ENCODE peak calls at places on chromosomes 13 and 19, in ten cellular contexts. One of them, this sample, is unnamed.

GRCh38 chr13:112942689-112943308 is 26.2 kb upstream of the MCF2L start:
- DNase-seq in breast epithelium: peak
- DNase-seq in body of pancreas: peak
- DNase-seq in D721Med: peak
- DNase-seq in endothelial cell: peak
- DNase-seq in mesothelial cell of epicardium: peak
- DNase-seq in A549: peak
- DNase-seq in nephron progenitor cell: peak
- DNase-seq in dorsolateral prefrontal cortex: peak
- DNase-seq in GM12878: peak
- DNase-seq in this sample: peak

GRCh38 chr13:67299072-67299635 is 69.0 kb upstream of the PCDH9 start:
- DNase-seq in breast epithelium: no peak
- DNase-seq in body of pancreas: no peak
- DNase-seq in D721Med: no peak
- DNase-seq in endothelial cell: no peak
- DNase-seq in mesothelial cell of epicardium: no peak
- DNase-seq in A549: no peak
- DNase-seq in nephron progenitor cell: no peak
- DNase-seq in dorsolateral prefrontal cortex: no peak
- DNase-seq in GM12878: no peak
- DNase-seq in this sample: no peak

GRCh38 chr19:7831452-7831851 is 1.4 kb downstream of the EVI5L start:
- DNase-seq in breast epithelium: no peak
- DNase-seq in body of pancreas: no peak
- DNase-seq in D721Med: no peak
- DNase-seq in endothelial cell: peak
- DNase-seq in mesothelial cell of epicardium: no peak
- DNase-seq in A549: peak
- DNase-seq in nephron progenitor cell: peak
- DNase-seq in dorsolateral prefrontal cortex: peak
- DNase-seq in GM12878: no peak
- DNase-seq in this sample: no peak

GRCh38 chr19:31518216-31518615 is 169.0 kb upstream of the TSHZ3 start:
- DNase-seq in breast epithelium: no peak
- DNase-seq in body of pancreas: no peak
- DNase-seq in D721Med: no peak
- DNase-seq in endothelial cell: no peak
- DNase-seq in mesothelial cell of epicardium: no peak
- DNase-seq in A549: no peak
- DNase-seq in nephron progenitor cell: no peak
- DNase-seq in dorsolateral prefrontal cortex: no peak
- DNase-seq in GM12878: no peak
- DNase-seq in this sample: no peak

GRCh38 chr13:74770361-74770760 is 636.2 kb upstream of the KLF12 start:
- DNase-seq in breast epithelium: no peak
- DNase-seq in body of pancreas: no peak
- DNase-seq in D721Med: no peak
- DNase-seq in endothelial cell: no peak
- DNase-seq in mesothelial cell of epicardium: no peak
- DNase-seq in A549: no peak
- DNase-seq in nephron progenitor cell: no peak
- DNase-seq in dorsolateral prefrontal cortex: no peak
- DNase-seq in GM12878: no peak
- DNase-seq in this sample: no peak

GRCh38 chr19:42253245-42254082 is 1.5 kb downstream of the ERF start:
- DNase-seq in breast epithelium: no peak
- DNase-seq in body of pancreas: peak
- DNase-seq in D721Med: peak
- DNase-seq in endothelial cell: peak
- DNase-seq in mesothelial cell of epicardium: peak
- DNase-seq in A549: peak
- DNase-seq in nephron progenitor cell: peak
- DNase-seq in dorsolateral prefrontal cortex: peak
- DNase-seq in GM12878: no peak
- DNase-seq in this sample: peak

GRCh38 chr13:110123041-110123809 is 183.7 kb downstream of the COL4A1 start:
- DNase-seq in breast epithelium: no peak
- DNase-seq in body of pancreas: no peak
- DNase-seq in D721Med: no peak
- DNase-seq in endothelial cell: no peak
- DNase-seq in mesothelial cell of epicardium: no peak
- DNase-seq in A549: no peak
- DNase-seq in nephron progenitor cell: no peak
- DNase-seq in dorsolateral prefrontal cortex: no peak
- DNase-seq in GM12878: no peak
- DNase-seq in this sample: peak

GRCh38 chr19:35123573-35123972 is 8.0 kb downstream of the FXYD3 start:
- DNase-seq in breast epithelium: no peak
- DNase-seq in body of pancreas: peak
- DNase-seq in D721Med: no peak
- DNase-seq in endothelial cell: no peak
- DNase-seq in mesothelial cell of epicardium: no peak
- DNase-seq in A549: no peak
- DNase-seq in nephron progenitor cell: no peak
- DNase-seq in dorsolateral prefrontal cortex: no peak
- DNase-seq in GM12878: no peak
- DNase-seq in this sample: peak

GRCh38 chr13:79392882-79393563 is 13.0 kb downstream of the RBM26 start:
- DNase-seq in breast epithelium: no peak
- DNase-seq in body of pancreas: no peak
- DNase-seq in D721Med: no peak
- DNase-seq in endothelial cell: no peak
- DNase-seq in mesothelial cell of epicardium: no peak
- DNase-seq in A549: no peak
- DNase-seq in nephron progenitor cell: no peak
- DNase-seq in dorsolateral prefrontal cortex: no peak
- DNase-seq in GM12878: no peak
- DNase-seq in this sample: no peak

GRCh38 chr13:97658556-97658955 is 224.6 kb downstream of the RAP2A start:
- DNase-seq in breast epithelium: no peak
- DNase-seq in body of pancreas: no peak
- DNase-seq in D721Med: no peak
- DNase-seq in endothelial cell: no peak
- DNase-seq in mesothelial cell of epicardium: no peak
- DNase-seq in A549: no peak
- DNase-seq in nephron progenitor cell: no peak
- DNase-seq in dorsolateral prefrontal cortex: no peak
- DNase-seq in GM12878: no peak
- DNase-seq in this sample: no peak

GRCh38 chr13:98022210-98022609 is 68.7 kb downstream of the IPO5 start:
- DNase-seq in breast epithelium: no peak
- DNase-seq in body of pancreas: no peak
- DNase-seq in D721Med: no peak
- DNase-seq in endothelial cell: no peak
- DNase-seq in mesothelial cell of epicardium: no peak
- DNase-seq in A549: no peak
- DNase-seq in nephron progenitor cell: no peak
- DNase-seq in dorsolateral prefrontal cortex: peak
- DNase-seq in GM12878: no peak
- DNase-seq in this sample: peak

GRCh38 chr13:98105929-98106336 is 37.0 kb upstream of the FARP1 start:
- DNase-seq in breast epithelium: peak
- DNase-seq in body of pancreas: no peak
- DNase-seq in D721Med: no peak
- DNase-seq in endothelial cell: no peak
- DNase-seq in mesothelial cell of epicardium: no peak
- DNase-seq in A549: no peak
- DNase-seq in nephron progenitor cell: no peak
- DNase-seq in dorsolateral prefrontal cortex: no peak
- DNase-seq in GM12878: no peak
- DNase-seq in this sample: no peak

GRCh38 chr13:66216723-66217122 is 1013.4 kb downstream of the PCDH9 start:
- DNase-seq in breast epithelium: no peak
- DNase-seq in body of pancreas: no peak
- DNase-seq in D721Med: no peak
- DNase-seq in endothelial cell: no peak
- DNase-seq in mesothelial cell of epicardium: no peak
- DNase-seq in A549: no peak
- DNase-seq in nephron progenitor cell: no peak
- DNase-seq in dorsolateral prefrontal cortex: no peak
- DNase-seq in GM12878: no peak
- DNase-seq in this sample: no peak

DNA sequence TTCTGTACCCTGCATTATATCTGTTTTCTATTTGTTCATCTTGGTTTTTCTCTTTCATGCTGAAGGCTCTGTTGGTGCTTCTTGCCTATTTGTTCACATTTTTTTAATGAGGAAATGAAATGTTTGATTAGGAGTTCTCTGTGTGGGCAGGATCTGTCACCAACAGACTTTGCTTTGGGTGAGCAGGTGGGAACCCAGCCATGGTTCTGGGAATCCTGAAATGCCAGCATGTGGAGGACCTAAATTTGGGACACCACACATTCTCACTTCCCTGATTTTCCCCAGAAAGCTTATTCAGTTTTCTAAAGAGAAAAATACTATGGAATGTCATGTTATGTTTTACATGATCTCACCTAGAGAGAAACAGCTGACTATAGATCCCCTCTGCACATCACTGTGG is 34.0 kb downstream of the TPT1 start:
- DNase-seq in breast epithelium: no peak
- DNase-seq in body of pancreas: no peak
- DNase-seq in D721Med: no peak
- DNase-seq in endothelial cell: no peak
- DNase-seq in mesothelial cell of epicardium: no peak
- DNase-seq in A549: no peak
- DNase-seq in nephron progenitor cell: no peak
- DNase-seq in dorsolateral prefrontal cortex: peak
- DNase-seq in GM12878: no peak
- DNase-seq in this sample: no peak
- TF ChIP-seq CTCF in breast epithelium: no peak
- TF ChIP-seq CTCF in body of pancreas: no peak
- TF ChIP-seq CTCF in D721Med: no peak
- TF ChIP-seq CTCF in endothelial cell: no peak
- TF ChIP-seq CTCF in mesothelial cell of epicardium: no peak
- TF ChIP-seq CTCF in A549: no peak
- TF ChIP-seq CTCF in nephron progenitor cell: no peak
- TF ChIP-seq CTCF in dorsolateral prefrontal cortex: no peak
- TF ChIP-seq CTCF in GM12878: no peak
- TF ChIP-seq CTCF in this sample: no peak

GRCh38 chr19:44722131-44723121 is 23.5 kb downstream of the CEACAM16 start:
- DNase-seq in breast epithelium: no peak
- DNase-seq in body of pancreas: peak
- DNase-seq in D721Med: no peak
- DNase-seq in endothelial cell: no peak
- DNase-seq in mesothelial cell of epicardium: no peak
- DNase-seq in A549: no peak
- DNase-seq in nephron progenitor cell: no peak
- DNase-seq in dorsolateral prefrontal cortex: no peak
- DNase-seq in GM12878: peak
- DNase-seq in this sample: no peak

GRCh38 chr19:44725251-44725650 is 23.3 kb upstream of the BCL3 start:
- DNase-seq in breast epithelium: no peak
- DNase-seq in body of pancreas: peak
- DNase-seq in D721Med: no peak
- DNase-seq in endothelial cell: no peak
- DNase-seq in mesothelial cell of epicardium: no peak
- DNase-seq in A549: peak
- DNase-seq in nephron progenitor cell: no peak
- DNase-seq in dorsolateral prefrontal cortex: no peak
- DNase-seq in GM12878: no peak
- DNase-seq in this sample: no peak

GRCh38 chr19:44723299-44723951 is 24.5 kb downstream of the CEACAM16 start:
- DNase-seq in breast epithelium: no peak
- DNase-seq in body of pancreas: no peak
- DNase-seq in D721Med: no peak
- DNase-seq in endothelial cell: no peak
- DNase-seq in mesothelial cell of epicardium: no peak
- DNase-seq in A549: no peak
- DNase-seq in nephron progenitor cell: no peak
- DNase-seq in dorsolateral prefrontal cortex: no peak
- DNase-seq in GM12878: no peak
- DNase-seq in this sample: no peak

GRCh38 chr19:44725684-44726083 is 22.8 kb upstream of the BCL3 start:
- DNase-seq in breast epithelium: no peak
- DNase-seq in body of pancreas: peak
- DNase-seq in D721Med: no peak
- DNase-seq in endothelial cell: no peak
- DNase-seq in mesothelial cell of epicardium: no peak
- DNase-seq in A549: peak
- DNase-seq in nephron progenitor cell: no peak
- DNase-seq in dorsolateral prefrontal cortex: no peak
- DNase-seq in GM12878: no peak
- DNase-seq in this sample: no peak

GRCh38 chr19:44723952-44724319 is 24.6 kb upstream of the BCL3 start:
- DNase-seq in breast epithelium: peak
- DNase-seq in body of pancreas: peak
- DNase-seq in D721Med: peak
- DNase-seq in endothelial cell: peak
- DNase-seq in mesothelial cell of epicardium: peak
- DNase-seq in A549: peak
- DNase-seq in nephron progenitor cell: peak
- DNase-seq in dorsolateral prefrontal cortex: peak
- DNase-seq in GM12878: peak
- DNase-seq in this sample: peak
- TF ChIP-seq CTCF in breast epithelium: peak
- TF ChIP-seq CTCF in body of pancreas: peak
- TF ChIP-seq CTCF in D721Med: peak
- TF ChIP-seq CTCF in endothelial cell: peak
- TF ChIP-seq CTCF in mesothelial cell of epicardium: peak
- TF ChIP-seq CTCF in A549: peak
- TF ChIP-seq CTCF in nephron progenitor cell: peak
- TF ChIP-seq CTCF in dorsolateral prefrontal cortex: peak
- TF ChIP-seq CTCF in GM12878: peak
- TF ChIP-seq CTCF in this sample: no peak

GRCh38 chr13:23497186-23497585 is 63.7 kb upstream of the SACS start:
- DNase-seq in breast epithelium: no peak
- DNase-seq in body of pancreas: no peak
- DNase-seq in D721Med: no peak
- DNase-seq in endothelial cell: no peak
- DNase-seq in mesothelial cell of epicardium: no peak
- DNase-seq in A549: no peak
- DNase-seq in nephron progenitor cell: no peak
- DNase-seq in dorsolateral prefrontal cortex: no peak
- DNase-seq in GM12878: no peak
- DNase-seq in this sample: no peak
- TF ChIP-seq CTCF in breast epithelium: no peak
- TF ChIP-seq CTCF in body of pancreas: no peak
- TF ChIP-seq CTCF in D721Med: no peak
- TF ChIP-seq CTCF in endothelial cell: no peak
- TF ChIP-seq CTCF in mesothelial cell of epicardium: no peak
- TF ChIP-seq CTCF in A549: no peak
- TF ChIP-seq CTCF in nephron progenitor cell: no peak
- TF ChIP-seq CTCF in dorsolateral prefrontal cortex: no peak
- TF ChIP-seq CTCF in GM12878: no peak
- TF ChIP-seq CTCF in this sample: no peak

GRCh38 chr13:70613295-70613694 is 505.0 kb upstream of the KLHL1 start:
- DNase-seq in breast epithelium: no peak
- DNase-seq in body of pancreas: no peak
- DNase-seq in D721Med: no peak
- DNase-seq in endothelial cell: no peak
- DNase-seq in mesothelial cell of epicardium: no peak
- DNase-seq in A549: no peak
- DNase-seq in nephron progenitor cell: no peak
- DNase-seq in dorsolateral prefrontal cortex: no peak
- DNase-seq in GM12878: no peak
- DNase-seq in this sample: no peak
- TF ChIP-seq CTCF in breast epithelium: no peak
- TF ChIP-seq CTCF in body of pancreas: peak
- TF ChIP-seq CTCF in D721Med: peak
- TF ChIP-seq CTCF in endothelial cell: peak
- TF ChIP-seq CTCF in mesothelial cell of epicardium: peak
- TF ChIP-seq CTCF in A549: no peak
- TF ChIP-seq CTCF in nephron progenitor cell: peak
- TF ChIP-seq CTCF in dorsolateral prefrontal cortex: peak
- TF ChIP-seq CTCF in GM12878: no peak
- TF ChIP-seq CTCF in this sample: no peak